ENCODE peak calls at places on chromosomes 11 and 22, in eight cellular contexts. C, T, V, U, I, R, N and O are unnamed samples.

GRCh38 chr11:71435278-71435951 is 12.8 kb downstream of the DHCR7 start:
- ATAC-seq in C (no peak), T (no peak), V (no peak), U (no peak), I (no peak), R (no peak), N (no peak), O (no peak)

GRCh38 chr11:69545976-69546617 is 64.6 kb downstream of the LINC01488 start:
- ATAC-seq in C (no peak), T (no peak), V (no peak), U (no peak), I (no peak), R (no peak), N (no peak), O (no peak)

GRCh38 chr11:1750840-1751520 is 585 bp upstream of the IFITM10 start:
- ATAC-seq in C (peak), T (peak), V (no peak), U (peak), I (peak), R (no peak), N (peak), O (no peak)

GRCh38 chr11:111663820-111664219 is 61.6 kb downstream of the SIK2 start:
- ATAC-seq in C (no peak), T (no peak), V (peak), U (no peak), I (no peak), R (no peak), N (peak), O (peak)

GRCh38 chr22:44191036-44191454 is 10.3 kb downstream of the PARVG start:
- ATAC-seq in C (no peak), T (no peak), V (no peak), U (no peak), I (no peak), R (peak), N (no peak), O (no peak)

GRCh38 chr22:25702046-25702445 is 39.9 kb upstream of the MYO18B start:
- ATAC-seq in C (no peak), T (no peak), V (no peak), U (no peak), I (no peak), R (peak), N (no peak), O (no peak)

GRCh38 chr11:70590356-70590991 is 192.1 kb downstream of the CTTN start:
- ATAC-seq in C (no peak), T (no peak), V (no peak), U (no peak), I (no peak), R (peak), N (no peak), O (no peak)

GRCh38 chr11:3950996-3951662 is 95.7 kb downstream of the STIM1 start:
- ATAC-seq in C (no peak), T (peak), V (no peak), U (peak), I (peak), R (no peak), N (peak), O (peak)

GRCh38 chr11:3879216-3879966 is 23.9 kb downstream of the STIM1 start:
- ATAC-seq in C (no peak), T (no peak), V (no peak), U (no peak), I (no peak), R (peak), N (peak), O (no peak)

GRCh38 chr11:115471367-115471766 is 32.8 kb downstream of the CADM1 start:
- ATAC-seq in C (no peak), T (peak), V (peak), U (no peak), I (no peak), R (peak), N (no peak), O (no peak)

GRCh38 chr11:23022854-23023253 is 162.6 kb upstream of the CCDC179 start:
- ATAC-seq in C (no peak), T (peak), V (no peak), U (no peak), I (no peak), R (peak), N (no peak), O (no peak)

GRCh38 chr11:122666743-122667142 is 11.2 kb downstream of the UBASH3B start:
- ATAC-seq in C (no peak), T (no peak), V (no peak), U (no peak), I (no peak), R (no peak), N (no peak), O (no peak)

GRCh38 chr22:46815896-46816721 is 53.7 kb downstream of the TBC1D22A start:
- ATAC-seq in C (no peak), T (peak), V (peak), U (no peak), I (peak), R (no peak), N (peak), O (peak)

GRCh38 chr11:103545551-103545950 is 436.3 kb downstream of the DYNC2H1 start:
- ATAC-seq in C (no peak), T (no peak), V (no peak), U (no peak), I (no peak), R (no peak), N (no peak), O (no peak)

GRCh38 chr11:48108231-48109045 is 108.2 kb upstream of the OR4B1 start:
- ATAC-seq in C (no peak), T (no peak), V (no peak), U (no peak), I (no peak), R (no peak), N (no peak), O (peak)

GRCh38 chr11:58640386-58641023 is 18.0 kb downstream of the CNTF start:
- ATAC-seq in C (no peak), T (no peak), V (no peak), U (no peak), I (no peak), R (peak), N (no peak), O (no peak)

GRCh38 chr11:61785837-61786402 is 6.5 kb downstream of the TMEM258 start:
- ATAC-seq in C (no peak), T (no peak), V (no peak), U (no peak), I (no peak), R (peak), N (no peak), O (no peak)

GRCh38 chr22:45468872-45469572 is 33.7 kb upstream of the FBLN1 start:
- ATAC-seq in C (no peak), T (no peak), V (no peak), U (no peak), I (no peak), R (no peak), N (no peak), O (no peak)

GRCh38 chr11:102061276-102061675 is 14.0 kb downstream of the CFAP300 start:
- ATAC-seq in C (peak), T (peak), V (no peak), U (peak), I (peak), R (peak), N (no peak), O (no peak)

GRCh38 chr11:12838463-12839120 is 164.4 kb downstream of the TEAD1 start:
- ATAC-seq in C (no peak), T (no peak), V (no peak), U (no peak), I (no peak), R (no peak), N (no peak), O (peak)

GRCh38 chr11:35927067-35927466 is 16.8 kb upstream of the LDLRAD3 start:
- ATAC-seq in C (no peak), T (no peak), V (no peak), U (peak), I (no peak), R (no peak), N (no peak), O (no peak)

GRCh38 chr11:66868726-66869291 is 11.9 kb downstream of the LRFN4 start:
- ATAC-seq in C (peak), T (peak), V (peak), U (peak), I (peak), R (peak), N (peak), O (no peak)

GRCh38 chr11:114439229-114440120 is at the start of gene REXO2:
- ATAC-seq in C (peak), T (peak), V (peak), U (peak), I (peak), R (peak), N (peak), O (peak)
- TF ChIP-seq CTCF in C (no peak), T (peak), V (no peak), U (peak), I (peak), R (no peak), N (peak), O (no peak)

GRCh38 chr11:45324459-45324858 is 38.3 kb upstream of the SYT13 start:
- ATAC-seq in C (no peak), T (no peak), V (no peak), U (no peak), I (no peak), R (no peak), N (no peak), O (no peak)

GRCh38 chr11:45322111-45322705 is 36.1 kb upstream of the SYT13 start:
- ATAC-seq in C (no peak), T (no peak), V (no peak), U (no peak), I (no peak), R (no peak), N (no peak), O (no peak)

GRCh38 chr11:45321669-45322068 is 35.5 kb upstream of the SYT13 start:
- ATAC-seq in C (no peak), T (no peak), V (peak), U (no peak), I (no peak), R (no peak), N (no peak), O (no peak)

GRCh38 chr11:45322891-45323597 is 36.9 kb upstream of the SYT13 start:
- ATAC-seq in C (no peak), T (no peak), V (no peak), U (no peak), I (no peak), R (no peak), N (no peak), O (no peak)

DNA sequence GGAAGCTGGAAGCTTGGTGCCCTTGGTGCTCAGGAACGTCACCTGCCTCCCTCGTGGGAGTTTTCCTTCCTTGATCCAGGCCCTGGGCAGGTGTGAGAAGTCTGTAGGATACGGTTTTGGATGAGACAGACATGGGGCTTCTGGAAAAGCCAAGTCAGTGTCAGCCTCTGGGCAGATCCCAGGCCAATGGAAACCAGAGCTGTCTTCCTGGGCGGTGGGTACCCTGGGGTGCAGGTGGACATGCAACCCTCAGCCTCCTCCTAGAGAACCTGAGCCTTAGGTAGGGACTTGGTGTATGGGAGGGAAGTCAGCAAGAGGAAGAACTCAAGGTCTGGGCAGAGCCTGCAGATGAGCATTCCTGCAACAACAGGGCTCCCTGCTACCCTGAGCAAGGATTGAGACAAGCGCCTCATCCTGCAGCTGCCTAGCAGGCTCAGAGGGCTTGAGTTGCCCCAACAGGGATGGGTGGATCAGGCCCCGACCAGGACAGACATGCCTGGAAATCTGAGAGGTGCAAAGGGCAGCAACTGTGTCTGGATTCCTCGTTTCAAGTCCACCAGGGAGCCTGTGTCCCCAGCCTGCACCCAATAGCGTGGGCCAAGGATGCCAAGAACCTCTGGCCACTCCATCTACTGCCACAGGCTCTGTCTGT is 37.6 kb upstream of the SYT13 start:
- ATAC-seq in C (no peak), T (no peak), V (no peak), U (no peak), I (no peak), R (no peak), N (no peak), O (no peak)
- TF ChIP-seq POLR2AphosphoS5 in C (no peak), T (no peak), V (no peak), U (no peak), I (no peak), R (no peak), N (no peak), O (no peak)

GRCh38 chr11:119160151-119160550 is 8.4 kb upstream of the NLRX1 start:
- ATAC-seq in C (no peak), T (no peak), V (no peak), U (no peak), I (no peak), R (no peak), N (no peak), O (no peak)
- TF ChIP-seq CTCF in C (no peak), T (no peak), V (no peak), U (no peak), I (no peak), R (no peak), N (no peak), O (no peak)

GRCh38 chr22:28112548-28113043 is 193.5 kb upstream of the PITPNB start:
- ATAC-seq in C (peak), T (peak), V (peak), U (no peak), I (peak), R (peak), N (peak), O (no peak)

GRCh38 chr22:28115426-28115825 is 196.4 kb upstream of the PITPNB start:
- ATAC-seq in C (no peak), T (no peak), V (no peak), U (no peak), I (no peak), R (no peak), N (no peak), O (no peak)

GRCh38 chr22:28112130-28112529 is 193.1 kb upstream of the PITPNB start:
- ATAC-seq in C (no peak), T (no peak), V (no peak), U (no peak), I (peak), R (no peak), N (no peak), O (no peak)

GRCh38 chr22:28118957-28119631 is 200.0 kb upstream of the PITPNB start:
- ATAC-seq in C (no peak), T (no peak), V (no peak), U (no peak), I (no peak), R (no peak), N (no peak), O (no peak)

DNA sequence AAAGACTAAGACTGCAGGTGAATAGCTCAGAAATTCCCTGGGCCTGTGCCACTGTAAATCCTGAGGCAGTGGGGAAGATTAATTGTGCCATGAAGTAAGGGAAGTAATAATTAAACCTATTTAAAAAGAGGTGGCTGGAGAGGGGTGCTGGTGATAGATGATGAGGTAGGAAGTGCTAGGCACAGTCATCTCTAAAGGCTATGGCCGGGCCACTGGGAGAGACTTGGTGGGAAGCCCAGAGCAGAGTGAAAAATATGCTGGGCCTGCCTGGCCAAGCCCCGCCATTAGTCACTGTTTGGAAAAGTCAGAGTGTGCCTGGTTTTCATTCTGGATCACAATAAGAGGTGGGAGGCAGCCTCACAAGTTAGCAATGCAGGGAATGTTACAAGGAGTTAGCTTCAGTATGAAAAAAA is 197.2 kb upstream of the PITPNB start:
- ATAC-seq in C (no peak), T (no peak), V (peak), U (peak), I (no peak), R (no peak), N (no peak), O (peak)
- TF ChIP-seq POLR2AphosphoS5 in C (no peak), T (no peak), V (no peak), U (no peak), I (no peak), R (no peak), N (no peak), O (peak)

GRCh38 chr11:77121096-77121640 is 6.9 kb upstream of the MYO7A start:
- ATAC-seq in C (no peak), T (no peak), V (no peak), U (no peak), I (no peak), R (no peak), N (no peak), O (no peak)

GRCh38 chr11:77123591-77123990 is 4.5 kb upstream of the MYO7A start:
- ATAC-seq in C (no peak), T (no peak), V (no peak), U (no peak), I (no peak), R (no peak), N (no peak), O (no peak)

GRCh38 chr11:77120571-77120970 is 7.5 kb upstream of the MYO7A start:
- ATAC-seq in C (no peak), T (no peak), V (no peak), U (no peak), I (no peak), R (no peak), N (no peak), O (no peak)

GRCh38 chr11:77122576-77123212 is 5.4 kb upstream of the MYO7A start:
- ATAC-seq in C (no peak), T (no peak), V (no peak), U (no peak), I (no peak), R (no peak), N (no peak), O (no peak)

GRCh38 chr11:77121876-77122575 is 6.0 kb upstream of the MYO7A start:
- ATAC-seq in C (no peak), T (peak), V (no peak), U (no peak), I (no peak), R (no peak), N (no peak), O (no peak)
- TF ChIP-seq CTCF in C (no peak), T (no peak), V (no peak), U (no peak), I (no peak), R (no peak), N (no peak), O (no peak)